ENCODE peak calls at places on chromosomes 4 and X, in four cellular contexts. N is epithelial cell of esophagus, F is PC-3, E is fibroblast of lung. W is an unnamed sample.

GRCh38 chrX:10615931-10616780 is 4.2 kb downstream of the MID1 start:
- DNase-seq in F (peak; percentile 69), N (peak; percentile 62), E (peak; percentile 73), W (peak; percentile 71)

GRCh38 chr4:84814100-84814750 is 152.3 kb downstream of the WDFY3 start:
- DNase-seq in E (peak; percentile 91), N (peak; percentile 94), F (peak; percentile 81), W (peak; percentile 89)

GRCh38 chr4:3341760-3342159 is 48.9 kb downstream of the RGS12 start:
- DNase-seq in N (no peak), E (no peak), F (no peak), W (no peak)

GRCh38 chr4:166252487-166253402 is 379.7 kb downstream of the TLL1 start:
- DNase-seq in F (peak; percentile 51), N (peak; percentile 54), E (peak; percentile 0), W (peak; percentile 47)

GRCh38 chrX:96372313-96373046 is 312.2 kb upstream of the DIAPH2 start:
- DNase-seq in N (peak; percentile 45), E (peak; percentile 79), F (peak; percentile 75), W (peak; percentile 64)

GRCh38 chrX:26442340-26442739 is 226.4 kb downstream of the MAGEB5 start:
- DNase-seq in N (peak; percentile 18), E (peak; percentile 40), F (peak; percentile 4), W (peak; percentile 44)

GRCh38 chr4:153156263-153156662 is 48.0 kb upstream of the TRIM2 start:
- DNase-seq in E (no peak), F (no peak), N (no peak), W (no peak)

GRCh38 chrX:44961817-44962607 is 89.0 kb downstream of the KDM6A start:
- DNase-seq in N (no peak), E (no peak), F (no peak), W (no peak)

GRCh38 chrX:9882669-9883446 is 84.3 kb upstream of the CLDN34 start:
- DNase-seq in N (no peak), E (peak; percentile 58), F (no peak), W (no peak)

GRCh38 chr4:88077911-88078310 is 70.5 kb downstream of the PKD2 start:
- DNase-seq in E (peak; percentile 20), N (no peak), F (no peak), W (no peak)

GRCh38 chrX:38959736-38960534 is 158.7 kb downstream of the MID1IP1 start:
- DNase-seq in F (no peak), E (peak; percentile 84), N (no peak), W (peak; percentile 1)

GRCh38 chr4:2292679-2293108 is 30.8 kb upstream of the MXD4 start:
- DNase-seq in E (peak; percentile 85), N (no peak), F (no peak), W (no peak)

GRCh38 chrX:48558270-48558669 is 16.0 kb upstream of the RBM3 start:
- DNase-seq in N (peak; percentile 88), E (peak; percentile 70), F (peak; percentile 89), W (peak; percentile 72)

GRCh38 chr4:146545102-146545501 is 23.4 kb upstream of the SLC10A7 start:
- DNase-seq in F (peak; percentile 61), N (peak; percentile 56), E (peak; percentile 27), W (peak; percentile 62)

GRCh38 chr4:140426610-140427103 is 791 bp downstream of the CLGN start:
- DNase-seq in F (peak; percentile 7), N (no peak), E (peak; percentile 1), W (no peak)

GRCh38 chr4:77240469-77241066 is 83.6 kb downstream of the CCNG2 start:
- DNase-seq in F (peak; percentile 74), E (peak; percentile 59), N (peak; percentile 72), W (peak; percentile 69)

GRCh38 chr4:52551487-52551886 is 107.6 kb downstream of the USP46 start:
- DNase-seq in E (no peak), N (no peak), F (no peak), W (no peak)

GRCh38 chr4:183008492-183008891 is 90.6 kb upstream of the WWC2 start:
- DNase-seq in F (no peak), N (no peak), E (no peak), W (no peak)

GRCh38 chr4:10455133-10455532 is 2.1 kb downstream of the ZNF518B start:
- DNase-seq in F (no peak), N (no peak), E (no peak), W (no peak)

GRCh38 chr4:148834804-148835598 is 392.8 kb upstream of the NR3C2 start:
- DNase-seq in E (peak; percentile 51), N (peak; percentile 78), F (peak; percentile 47), W (peak; percentile 29)

GRCh38 chr4:184750926-184751584 is 17.2 kb upstream of the CENPU start:
- DNase-seq in N (no peak), E (no peak), F (no peak), W (no peak)

GRCh38 chr4:762211-763190 is 56.9 kb downstream of the PCGF3 start:
- DNase-seq in N (peak; percentile 24), F (peak; percentile 23), E (no peak), W (peak; percentile 24)
- TF ChIP-seq CTCF in N (peak; percentile 40), F (peak; percentile 43), E (no peak), W (no peak)

DNA sequence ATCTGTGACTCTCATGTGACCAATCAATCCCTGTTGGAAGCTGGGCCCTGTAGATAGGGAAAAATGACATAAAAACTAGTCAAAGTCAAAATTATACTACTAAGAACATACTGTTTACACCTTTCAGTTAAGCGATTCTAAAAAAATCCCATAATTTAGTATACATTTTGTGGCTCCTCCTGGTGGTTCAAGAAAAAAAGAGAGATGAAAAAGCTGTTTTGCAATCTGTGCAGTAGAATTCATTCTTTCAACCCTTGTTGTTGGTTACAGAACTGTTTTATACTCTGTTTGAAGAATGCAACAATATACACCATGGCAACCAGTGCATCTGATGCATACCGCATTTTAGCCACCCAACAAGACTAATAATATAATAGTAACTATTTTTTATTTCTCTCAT is 66.8 kb upstream of the ANK2 start:
- DNase-seq in F (no peak), E (no peak), N (no peak), W (no peak)
- TF ChIP-seq CTCF in F (no peak), E (no peak), N (no peak), W (no peak)

DNA sequence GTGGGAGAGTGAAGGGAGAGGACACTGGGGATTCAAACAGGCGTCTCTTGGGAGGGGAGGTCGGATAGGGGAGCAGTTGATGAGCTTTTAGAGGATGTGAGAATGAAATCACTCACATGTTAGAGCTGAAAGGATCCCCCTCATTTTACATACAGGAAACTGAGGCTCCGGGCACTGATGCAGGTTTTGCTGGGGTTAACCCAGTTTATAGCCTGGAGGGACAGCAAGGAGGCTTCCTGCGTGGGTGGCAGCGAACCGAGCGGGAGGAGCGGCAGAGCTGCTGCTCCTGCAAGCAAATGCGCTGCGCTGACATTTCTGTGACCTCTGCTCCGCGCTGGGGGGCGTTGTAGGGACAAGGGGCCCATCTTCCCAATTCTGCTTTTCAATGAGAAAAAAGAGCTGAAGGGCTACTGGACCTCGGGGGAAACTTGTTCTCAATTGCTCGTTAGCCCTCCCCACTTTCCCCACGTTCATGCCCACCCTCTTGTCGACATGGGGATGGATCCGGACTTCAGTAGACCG is 1.1 kb upstream of the NEUROG2 start:
- DNase-seq in F (no peak), N (no peak), E (no peak), W (no peak)
- TF ChIP-seq CTCF in F (no peak), N (no peak), E (no peak), W (no peak)

DNA sequence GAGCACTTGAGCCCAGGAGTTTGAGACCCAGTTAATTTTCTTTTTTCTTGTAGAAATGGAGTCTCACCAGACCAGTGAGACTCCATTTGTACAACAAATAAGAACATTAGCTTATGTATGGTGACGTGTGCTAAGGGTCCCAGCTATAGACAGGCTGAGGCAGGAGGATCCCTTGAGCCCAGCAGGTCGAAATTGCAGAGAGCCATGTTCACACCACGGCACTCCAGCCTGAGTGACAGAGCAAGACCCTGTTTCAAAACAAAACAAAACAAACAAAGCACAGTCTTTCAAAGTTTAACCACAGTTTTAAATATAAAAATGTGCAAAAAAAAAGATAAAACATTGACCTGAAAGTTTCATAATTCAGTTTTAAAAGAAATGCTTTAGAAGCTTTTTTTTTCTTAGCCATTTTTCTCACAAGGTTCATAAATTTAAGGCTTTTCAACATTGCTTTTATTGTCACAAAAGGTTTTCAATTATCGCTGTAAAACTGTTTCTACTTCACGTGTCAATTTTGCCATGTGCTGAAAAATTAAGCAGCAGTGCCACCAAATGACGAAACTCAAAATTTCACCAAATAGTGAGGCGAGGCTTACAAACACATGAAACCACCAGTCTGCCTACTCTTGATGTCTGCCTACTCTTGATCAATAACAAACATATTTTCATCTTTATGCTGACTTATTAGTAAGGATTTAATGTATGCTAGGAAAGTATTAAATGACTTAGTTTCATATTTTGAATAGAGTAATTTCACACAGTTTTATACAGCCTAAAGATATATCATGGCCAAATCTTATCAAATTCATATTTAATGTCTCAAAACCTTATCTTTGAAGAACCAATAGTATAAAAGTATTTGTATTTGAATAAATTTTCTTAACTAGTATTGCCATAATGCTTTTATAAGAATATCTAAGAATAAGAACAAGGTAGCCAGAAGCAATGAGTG is 126.3 kb downstream of the NEK1 start:
- DNase-seq in N (peak; percentile 72), E (peak; percentile 79), F (peak; percentile 74), W (peak; percentile 66)
- TF ChIP-seq CTCF in N (peak; percentile 60), E (peak; percentile 47), F (peak; percentile 75), W (peak; percentile 51)